ENCODE peak calls at places on chromosome 21, in nine cellular contexts. I is SK-N-MC, S is adrenal gland, V is brain microvascular endothelial cell, U is GM23338, H is cardiac muscle cell, R is A673, M is right atrium auricular region, A is transverse colon. B is an unnamed sample. For H3K36me3, the result is how much of the 10 kb centered on the place peaks cover.

GRCh38 chr21:29125979-29126378 is 4.5 kb upstream of the MAP3K7CL start:
- DNase-seq in I (no peak), H (no peak), V (no peak), U (no peak), M (no peak), S (no peak), A (no peak), R (no peak), B (no peak)

GRCh38 chr21:24829397-24829796 is 777.9 kb downstream of the MRPL39 start:
- DNase-seq in H (no peak), R (no peak), S (no peak), M (no peak), V (no peak), A (no peak), I (no peak), U (no peak), B (no peak)

GRCh38 chr21:39317134-39318090 is 4.0 kb upstream of the BRWD1 start:
- DNase-seq in H (peak), A (no peak), R (no peak), S (no peak), M (no peak), V (no peak), I (no peak), U (no peak), B (no peak)

GRCh38 chr21:31888936-31889371 is 16.1 kb downstream of the HUNK start:
- DNase-seq in M (no peak), U (peak), A (no peak), V (no peak), R (no peak), I (no peak), S (no peak), H (no peak), B (no peak)

GRCh38 chr21:39385299-39386145 is 36.6 kb upstream of the HMGN1 start:
- DNase-seq in I (no peak), U (no peak), V (peak), M (no peak), H (peak), A (peak), S (peak), R (peak), B (peak)

GRCh38 chr21:28261291-28261690 is 731.4 kb downstream of the LTN1 start:
- DNase-seq in A (no peak), H (no peak), S (no peak), V (no peak), M (no peak), R (no peak), U (no peak), I (no peak), B (no peak)

GRCh38 chr21:15272591-15272990 is 207.8 kb upstream of the NRIP1 start:
- DNase-seq in H (peak), U (no peak), R (no peak), V (no peak), S (no peak), M (no peak), I (no peak), A (no peak), B (no peak)

GRCh38 chr21:38787461-38788274 is 18.1 kb upstream of the ETS2 start:
- DNase-seq in H (no peak), A (peak), U (peak), S (peak), I (no peak), M (no peak), V (peak), R (peak), B (no peak)

GRCh38 chr21:38760017-38760761 is 45.5 kb upstream of the ETS2 start:
- DNase-seq in A (no peak), H (peak), V (no peak), U (peak), R (peak), I (no peak), S (no peak), M (peak), B (no peak)

GRCh38 chr21:24955275-24955961 is 651.9 kb downstream of the MRPL39 start:
- DNase-seq in V (no peak), U (no peak), I (no peak), M (no peak), H (no peak), S (no peak), A (peak), R (no peak), B (no peak)

GRCh38 chr21:33286600-33287456 is 20.7 kb downstream of the IL10RB start:
- DNase-seq in S (peak), V (peak), U (no peak), M (peak), H (peak), I (no peak), R (no peak), A (peak), B (no peak)

GRCh38 chr21:42557420-42557819 is 43.8 kb downstream of the SLC37A1 start:
- DNase-seq in I (no peak), U (no peak), H (no peak), S (peak), R (no peak), V (no peak), M (no peak), A (no peak), B (no peak)

GRCh38 chr21:32372755-32373154 is 20.1 kb downstream of the URB1 start:
- DNase-seq in R (no peak), H (peak), V (no peak), U (no peak), M (no peak), S (no peak), A (no peak), I (no peak), B (no peak)

GRCh38 chr21:30881480-30881879 is at the start of gene KRTAP11-1:
- DNase-seq in A (no peak), M (no peak), R (no peak), I (no peak), V (no peak), U (no peak), H (no peak), S (no peak), B (no peak)

GRCh38 chr21:45249626-45250025 is 38.1 kb downstream of the POFUT2 start:
- DNase-seq in I (no peak), H (no peak), A (no peak), M (no peak), U (no peak), S (no peak), R (no peak), V (no peak), B (no peak)

GRCh38 chr21:42440187-42440792 is 36.6 kb downstream of the UBASH3A start:
- DNase-seq in A (peak), U (no peak), R (no peak), H (no peak), M (no peak), I (no peak), V (no peak), S (no peak), B (no peak)

GRCh38 chr21:38917045-38917774 is 111.5 kb downstream of the ETS2 start:
- DNase-seq in I (no peak), R (no peak), A (peak), V (no peak), S (no peak), H (no peak), M (no peak), U (no peak), B (no peak)

GRCh38 chr21:41770901-41771624 is 4.2 kb upstream of the RIPK4 start:
- DNase-seq in A (no peak), R (no peak), H (no peak), M (no peak), S (no peak), V (no peak), U (no peak), I (no peak), B (no peak)

GRCh38 chr21:29145354-29145782 is 14.9 kb downstream of the MAP3K7CL start:
- DNase-seq in V (peak), U (no peak), R (peak), I (peak), M (no peak), A (no peak), S (peak), H (peak), B (no peak)

GRCh38 chr21:43892334-43892733 is 27.3 kb downstream of the AGPAT3 start:
- DNase-seq in S (no peak), H (no peak), R (no peak), I (no peak), M (no peak), V (no peak), A (no peak), U (no peak), B (no peak)

GRCh38 chr21:43890042-43890441 is 25.0 kb downstream of the AGPAT3 start:
- DNase-seq in V (no peak), M (no peak), R (no peak), A (no peak), U (peak), I (no peak), H (no peak), S (no peak), B (no peak)

GRCh38 chr21:43893536-43894205 is 28.6 kb downstream of the AGPAT3 start:
- DNase-seq in I (no peak), R (peak), A (no peak), S (peak), H (peak), U (no peak), M (no peak), V (no peak), B (no peak)

GRCh38 chr21:43894206-43894577 is 29.2 kb downstream of the AGPAT3 start:
- DNase-seq in V (no peak), I (no peak), A (no peak), U (no peak), H (no peak), M (no peak), R (no peak), S (no peak), B (no peak)

GRCh38 chr21:43892984-43893535 is 28.0 kb downstream of the AGPAT3 start:
- DNase-seq in V (no peak), A (no peak), S (no peak), I (no peak), R (no peak), M (no peak), U (no peak), H (no peak), B (no peak)
- H3K4me3 ChIP-seq in V (no peak), A (no peak), S (no peak), I (no peak), R (no peak), M (no peak), U (no peak), H (no peak), B (peak)

GRCh38 chr21:43921979-43922945 is 57.2 kb downstream of the AGPAT3 start:
- DNase-seq in R (no peak), S (no peak), V (peak), A (no peak), M (no peak), I (no peak), H (peak), U (no peak), B (peak)

GRCh38 chr21:43925096-43925481 is 60.1 kb downstream of the AGPAT3 start:
- DNase-seq in V (no peak), H (no peak), M (no peak), R (no peak), I (no peak), A (peak), S (no peak), U (no peak), B (no peak)

GRCh38 chr21:43922949-43923348 is 57.9 kb downstream of the AGPAT3 start:
- DNase-seq in M (no peak), A (no peak), S (no peak), U (no peak), H (no peak), R (no peak), I (no peak), V (no peak), B (no peak)

GRCh38 chr21:43924421-43925095 is 59.5 kb downstream of the AGPAT3 start:
- DNase-seq in M (no peak), V (no peak), S (no peak), A (no peak), I (no peak), H (no peak), R (no peak), U (no peak), B (no peak)

GRCh38 chr21:43923391-43923790 is 58.4 kb downstream of the AGPAT3 start:
- DNase-seq in R (no peak), U (no peak), V (no peak), S (no peak), H (peak), M (no peak), I (no peak), A (no peak), B (no peak)
- H3K27ac ChIP-seq in R (no peak), U (no peak), V (no peak), S (no peak), H (no peak), M (peak), I (no peak), A (no peak), B (no peak)

GRCh38 chr21:44076316-44076715 is 30.9 kb upstream of the PWP2 start:
- DNase-seq in S (no peak), V (no peak), R (no peak), I (no peak), M (no peak), A (no peak), H (no peak), U (no peak), B (no peak)

GRCh38 chr21:44078411-44078981 is 28.7 kb upstream of the PWP2 start:
- DNase-seq in U (peak), A (no peak), H (no peak), I (no peak), V (no peak), M (no peak), S (no peak), R (no peak), B (no peak)

GRCh38 chr21:44079846-44080245 is 27.4 kb upstream of the PWP2 start:
- DNase-seq in A (no peak), M (no peak), R (no peak), H (no peak), S (no peak), U (no peak), I (no peak), V (no peak), B (no peak)

GRCh38 chr21:44082648-44083436 is 24.4 kb upstream of the PWP2 start:
- DNase-seq in M (peak), V (no peak), A (no peak), I (no peak), U (no peak), R (no peak), H (no peak), S (no peak), B (no peak)

GRCh38 chr21:44079446-44079845 is 27.8 kb upstream of the PWP2 start:
- DNase-seq in A (no peak), S (no peak), U (no peak), R (no peak), H (no peak), M (no peak), V (no peak), I (no peak), B (no peak)
- H3K36me3 ChIP-seq in A (under half), S (under half), U (under half), R (half or more), H (half or more), M (half or more), V (under half), I (under half), B (under half)

GRCh38 chr21:36747815-36748381 is 49.0 kb downstream of the SIM2 start:
- DNase-seq in I (no peak), V (peak), A (peak), M (no peak), H (peak), U (peak), S (peak), R (peak), B (no peak)
- H3K4me3 ChIP-seq in I (no peak), V (peak), A (peak), M (peak), H (peak), U (peak), S (peak), R (no peak), B (no peak)

GRCh38 chr21:46509760-46510159 is 51.1 kb downstream of the DIP2A start:
- DNase-seq in H (peak), V (peak), I (no peak), R (peak), A (peak), U (no peak), S (no peak), M (no peak), B (no peak)

GRCh38 chr21:46516068-46516467 is 57.4 kb downstream of the DIP2A start:
- DNase-seq in U (no peak), A (no peak), M (no peak), H (no peak), I (no peak), R (no peak), S (no peak), V (no peak), B (no peak)

GRCh38 chr21:46518983-46519583 is 60.4 kb downstream of the DIP2A start:
- DNase-seq in U (no peak), H (peak), I (no peak), A (no peak), R (no peak), M (no peak), S (no peak), V (peak), B (no peak)

GRCh38 chr21:46517361-46517760 is 58.7 kb downstream of the DIP2A start:
- DNase-seq in V (no peak), A (no peak), U (no peak), S (peak), I (no peak), R (no peak), M (no peak), H (peak), B (no peak)

GRCh38 chr21:46515109-46515508 is 56.4 kb downstream of the DIP2A start:
- DNase-seq in S (peak), R (no peak), H (peak), A (peak), U (no peak), I (no peak), M (peak), V (no peak), B (peak)
- H3K27ac ChIP-seq in S (no peak), R (no peak), H (peak), A (no peak), U (no peak), I (no peak), M (no peak), V (no peak), B (peak)

DNA sequence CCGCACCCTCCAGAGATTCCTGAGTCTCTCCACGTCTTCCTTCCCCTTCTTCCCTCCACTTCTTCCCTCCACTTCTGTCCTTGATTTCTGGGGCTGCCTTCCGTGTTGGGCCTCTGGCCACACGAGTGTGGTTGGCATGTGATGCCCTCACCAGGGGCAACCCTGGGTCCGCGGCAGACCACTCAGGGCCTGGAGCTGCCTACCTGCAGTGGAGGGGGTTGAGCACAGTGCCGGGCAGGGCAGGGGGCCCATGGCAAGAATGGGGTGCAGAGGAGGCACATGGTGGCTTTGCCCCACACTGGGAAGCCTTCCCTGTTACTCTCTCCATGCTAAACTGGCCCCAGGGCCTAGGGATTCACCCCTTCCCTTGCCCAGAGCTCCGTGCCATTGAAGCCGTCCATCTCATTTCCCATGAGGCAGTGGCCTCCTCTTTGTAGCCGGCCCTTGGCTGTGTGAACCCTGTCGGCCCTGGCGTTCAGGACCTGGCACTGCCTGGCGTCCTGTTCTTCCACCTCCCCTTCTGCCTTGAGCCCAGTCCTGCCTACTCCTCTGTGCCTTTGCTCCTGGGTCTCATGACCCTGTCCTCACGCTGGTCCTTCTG is 13.4 kb downstream of the RRP1 start:
- DNase-seq in R (no peak), M (no peak), I (no peak), A (no peak), S (no peak), H (no peak), V (no peak), U (no peak), B (no peak)
- H3K36me3 ChIP-seq in R (half or more), M (half or more), I (half or more), A (under half), S (under half), H (under half), V (half or more), U (under half), B (under half)

GRCh38 chr21:37435719-37436118 is 69.1 kb downstream of the DYRK1A start:
- DNase-seq in S (no peak), U (no peak), V (no peak), A (no peak), R (no peak), H (no peak), M (no peak), I (no peak), B (no peak)
- H3K4me3 ChIP-seq in S (peak), U (no peak), V (no peak), A (no peak), R (no peak), H (peak), M (no peak), I (peak), B (no peak)

GRCh38 chr21:35921471-35921870 is 138.9 kb downstream of the SETD4 start:
- DNase-seq in M (no peak), R (no peak), S (no peak), U (no peak), A (no peak), I (no peak), V (no peak), H (no peak), B (no peak)

GRCh38 chr21:35923971-35924370 is 136.4 kb downstream of the SETD4 start:
- DNase-seq in V (no peak), R (no peak), S (no peak), U (no peak), M (no peak), H (no peak), I (no peak), A (no peak), B (no peak)

GRCh38 chr21:35922618-35923017 is 137.7 kb downstream of the SETD4 start:
- DNase-seq in U (no peak), I (no peak), H (no peak), M (no peak), R (no peak), S (no peak), V (no peak), A (no peak), B (no peak)

GRCh38 chr21:35924714-35925301 is 135.5 kb downstream of the SETD4 start:
- DNase-seq in S (peak), M (no peak), R (no peak), U (no peak), I (no peak), V (peak), H (peak), A (no peak), B (no peak)

GRCh38 chr21:35920428-35920827 is 139.9 kb downstream of the SETD4 start:
- DNase-seq in S (no peak), M (no peak), V (no peak), U (no peak), R (no peak), I (no peak), H (no peak), A (no peak), B (no peak)
- H3K27ac ChIP-seq in S (no peak), M (no peak), V (no peak), U (no peak), R (no peak), I (no peak), H (no peak), A (no peak), B (no peak)

GRCh38 chr21:35179990-35180557 is 131.0 kb upstream of the RUNX1 start:
- DNase-seq in H (peak), M (no peak), R (no peak), S (no peak), A (no peak), I (no peak), V (peak), U (no peak), B (no peak)
- H3K36me3 ChIP-seq in H (under half), M (under half), R (under half), S (under half), A (under half), I (under half), V (under half), U (under half), B (under half)

GRCh38 chr21:26965567-26966359 is 1.1 kb downstream of the ADAMTS5 start:
- DNase-seq in S (no peak), U (peak), V (peak), M (no peak), I (no peak), R (no peak), H (peak), A (peak), B (no peak)

GRCh38 chr21:26964379-26964778 is 2.5 kb downstream of the ADAMTS5 start:
- DNase-seq in U (peak), A (peak), V (no peak), R (no peak), M (peak), H (peak), S (no peak), I (no peak), B (no peak)

GRCh38 chr21:26966360-26966977 is 419 bp downstream of the ADAMTS5 start:
- DNase-seq in V (no peak), A (no peak), R (no peak), M (no peak), S (no peak), H (peak), I (no peak), U (peak), B (no peak)

GRCh38 chr21:26965091-26965566 is 1.8 kb downstream of the ADAMTS5 start:
- DNase-seq in R (no peak), U (no peak), M (no peak), H (no peak), I (no peak), S (no peak), A (no peak), V (no peak), B (no peak)

GRCh38 chr21:26966978-26967913 is at the start of gene ADAMTS5:
- DNase-seq in V (peak), I (no peak), H (peak), M (peak), S (no peak), R (peak), A (peak), U (peak), B (no peak)
- H3K4me3 ChIP-seq in V (peak), I (peak), H (peak), M (peak), S (peak), R (peak), A (peak), U (peak), B (no peak)